ENCODE peak calls at places on chromosomes 6 and 20, in nine cellular contexts. J is endothelial cell of umbilical vein, X is heart left ventricle, M is adrenal gland, Y is uterus, O is stomach, Q is gastrocnemius medialis, Z is NB4, D is right lobe of liver. K is an unnamed sample.

GRCh38 chr6:4510906-4511625 is 265.1 kb upstream of the CDYL start:
- DNase-seq in Z (no peak), D (no peak), Y (no peak), X (no peak), Q (no peak), O (no peak), M (no peak), J (no peak), K (no peak)

GRCh38 chr6:108068618-108069017 is 5.9 kb downstream of the OSTM1 start:
- DNase-seq in Y (no peak), J (no peak), Q (no peak), X (no peak), D (no peak), O (no peak), Z (no peak), M (no peak), K (no peak)

GRCh38 chr6:20640181-20640580 is 105.9 kb downstream of the CDKAL1 start:
- DNase-seq in D (no peak), Y (no peak), X (no peak), J (no peak), Z (no peak), M (no peak), Q (no peak), O (no peak), K (no peak)

GRCh38 chr6:72580281-72580940 is 41.5 kb upstream of the KCNQ5 start:
- DNase-seq in O (no peak), Y (no peak), M (no peak), X (no peak), Z (peak), D (no peak), J (no peak), Q (no peak), K (peak)

GRCh38 chr20:32236819-32237218 is 29.1 kb downstream of the POFUT1 start:
- DNase-seq in M (no peak), Y (no peak), J (no peak), Q (no peak), D (no peak), Z (no peak), O (no peak), X (no peak), K (no peak)

GRCh38 chr20:31685853-31686641 is 36.6 kb downstream of the BCL2L1 start:
- DNase-seq in Q (no peak), O (no peak), D (no peak), M (no peak), Z (no peak), J (no peak), Y (no peak), X (no peak), K (no peak)

GRCh38 chr6:16438677-16439615 is 200.6 kb downstream of the GMPR start:
- DNase-seq in Y (peak), X (no peak), Q (no peak), Z (no peak), J (no peak), D (no peak), O (no peak), M (peak), K (peak)

GRCh38 chr6:110341671-110342304 is 16.4 kb downstream of the METTL24 start:
- DNase-seq in Z (peak), O (no peak), Q (no peak), M (no peak), J (no peak), D (no peak), Y (peak), X (no peak), K (no peak)

GRCh38 chr6:30759575-30760239 is 15.4 kb upstream of the IER3 start:
- DNase-seq in Q (no peak), M (no peak), Y (no peak), J (peak), Z (no peak), X (no peak), D (no peak), O (no peak), K (no peak)

GRCh38 chr6:166411271-166411670 is 28.5 kb upstream of the MPC1 start:
- DNase-seq in M (no peak), D (no peak), Z (no peak), Y (no peak), J (no peak), X (no peak), O (no peak), Q (no peak), K (no peak)

GRCh38 chr6:108655840-108656650 is 95.3 kb downstream of the FOXO3 start:
- DNase-seq in O (no peak), X (no peak), Q (peak), Y (peak), J (no peak), D (no peak), M (no peak), Z (no peak), K (no peak)

GRCh38 chr6:4017847-4018193 is 61.1 kb downstream of the FAM217A start:
- DNase-seq in J (peak), M (no peak), O (no peak), Q (no peak), D (no peak), Y (no peak), X (no peak), Z (peak), K (peak)

GRCh38 chr6:122947355-122947754 is 48.7 kb upstream of the CLVS2 start:
- DNase-seq in M (no peak), Z (peak), Y (no peak), O (peak), D (no peak), J (peak), Q (no peak), X (no peak), K (no peak)

GRCh38 chr6:44025226-44025625 is 102.0 kb downstream of the MRPL14 start:
- DNase-seq in M (no peak), O (no peak), Q (no peak), D (no peak), Y (no peak), X (no peak), Z (no peak), J (no peak), K (no peak)

GRCh38 chr20:15703171-15703911 is 869.9 kb downstream of the KIF16B start:
- DNase-seq in Q (no peak), Y (no peak), O (no peak), M (no peak), J (peak), Z (no peak), D (no peak), X (no peak), K (no peak)

GRCh38 chr20:47493175-47493953 is 8.3 kb upstream of the NCOA3 start:
- DNase-seq in Z (peak), M (peak), X (peak), J (peak), Q (peak), D (peak), Y (peak), O (peak), K (no peak)

GRCh38 chr6:15332441-15332840 is 86.6 kb downstream of the JARID2 start:
- DNase-seq in M (no peak), D (no peak), J (no peak), Q (no peak), Y (no peak), X (no peak), O (no peak), Z (no peak), K (no peak)
- TF ChIP-seq POLR2A in M (no peak), D (no peak), J (no peak), Q (no peak), Y (no peak), X (no peak), O (no peak), Z (no peak), K (no peak)

DNA sequence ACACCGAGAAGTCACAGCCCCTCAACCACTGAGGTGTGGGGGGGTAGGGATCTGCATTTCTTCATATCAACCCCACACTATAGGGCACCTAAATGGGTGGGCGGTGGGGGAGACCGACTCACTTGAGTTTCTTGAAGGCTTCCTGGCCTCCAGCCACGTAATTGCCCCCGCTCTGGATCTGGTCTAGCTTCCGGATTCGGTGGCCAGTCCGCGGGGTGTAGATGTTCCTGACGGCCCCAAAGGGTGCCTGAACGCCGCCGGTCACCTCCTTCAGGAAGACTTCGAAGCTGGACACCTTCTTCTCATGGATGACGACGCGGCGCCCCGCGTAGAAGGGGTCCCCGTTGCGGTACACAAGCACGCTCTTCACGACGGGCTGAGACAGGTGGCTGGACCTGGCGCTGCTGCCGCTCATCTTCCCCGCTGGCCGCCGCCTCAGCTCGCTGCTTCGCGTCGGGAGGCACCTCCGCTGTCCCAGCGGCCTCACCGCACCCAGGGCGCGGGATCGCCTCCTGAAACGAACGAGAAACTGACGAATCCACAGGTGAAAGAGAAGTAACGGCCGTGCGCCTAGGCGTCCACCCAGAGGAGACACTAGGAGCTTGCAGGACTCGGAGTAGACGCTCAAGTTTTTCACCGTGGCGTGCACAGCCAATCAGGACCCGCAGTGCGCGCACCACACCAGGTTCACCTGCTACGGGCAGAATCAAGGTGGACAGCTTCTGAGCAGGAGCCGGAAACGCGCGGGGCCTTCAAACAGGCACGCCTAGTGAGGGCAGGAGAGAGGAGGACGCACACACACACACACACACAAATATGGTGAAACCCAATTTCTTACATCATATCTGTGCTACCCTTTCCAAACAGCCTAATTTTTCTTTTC is at the start of gene DCDC2:
- DNase-seq in O (peak), M (peak), X (no peak), Y (no peak), Z (peak), J (no peak), Q (peak), D (peak), K (no peak)
- TF ChIP-seq POLR2A in O (no peak), M (no peak), X (no peak), Y (no peak), Z (no peak), J (no peak), Q (no peak), D (no peak), K (no peak)

GRCh38 chr6:105519954-105520353 is 117.1 kb upstream of the PREP start:
- DNase-seq in M (no peak), D (no peak), J (no peak), O (no peak), Q (no peak), X (no peak), Y (no peak), Z (no peak), K (no peak)

GRCh38 chr6:105526198-105526872 is 123.5 kb upstream of the PREP start:
- DNase-seq in Q (no peak), O (no peak), Z (no peak), J (no peak), X (no peak), M (no peak), D (no peak), Y (no peak), K (no peak)

DNA sequence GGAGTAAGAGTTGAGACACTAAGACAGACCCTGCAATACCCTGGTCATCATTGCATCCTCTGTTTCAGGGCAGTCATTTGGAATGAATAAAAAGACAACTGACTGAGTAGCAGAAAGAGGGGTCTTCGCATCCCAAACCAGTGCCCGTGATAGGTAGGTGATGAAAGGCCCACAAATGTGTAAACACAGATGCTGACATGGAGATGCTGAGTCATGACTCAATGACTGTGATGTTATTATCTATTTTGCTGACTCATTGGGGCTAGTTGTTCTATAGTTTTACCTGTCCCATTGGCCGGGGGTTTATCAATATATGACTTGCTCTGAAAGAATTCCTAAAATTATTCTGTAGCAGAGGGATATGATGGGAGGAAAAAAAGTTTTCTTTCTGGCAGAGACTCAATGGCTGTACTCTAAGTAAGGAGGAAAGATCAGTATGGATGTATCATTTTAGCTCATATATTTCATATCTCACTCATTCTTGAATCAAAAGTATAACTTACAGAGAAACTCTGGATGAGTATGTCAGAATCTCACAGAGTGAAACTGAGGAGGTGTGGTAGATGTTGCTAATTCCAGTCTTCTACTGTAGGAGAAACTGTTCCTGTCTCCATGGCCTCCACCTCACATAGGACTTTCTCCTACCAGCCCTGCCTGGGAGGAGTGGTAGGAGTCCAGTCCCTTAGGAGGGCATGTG is 119.9 kb upstream of the PREP start:
- DNase-seq in M (no peak), O (no peak), X (no peak), Z (no peak), D (no peak), J (no peak), Q (no peak), Y (no peak), K (no peak)
- TF ChIP-seq POLR2A in M (no peak), O (no peak), X (no peak), Z (no peak), D (no peak), J (no peak), Q (no peak), Y (no peak), K (no peak)

GRCh38 chr20:62898093-62898964 is 28.0 kb downstream of the DIDO1 start:
- DNase-seq in X (no peak), Z (no peak), D (peak), O (no peak), M (no peak), Q (no peak), Y (no peak), J (no peak), K (no peak)
- TF ChIP-seq POLR2A in X (no peak), Z (no peak), D (no peak), O (no peak), M (no peak), Q (no peak), Y (no peak), J (no peak), K (no peak)

GRCh38 chr20:37344506-37345338 is 1.2 kb upstream of the SRC start:
- DNase-seq in O (peak), Z (no peak), Y (no peak), D (no peak), X (no peak), M (no peak), Q (no peak), J (no peak), K (no peak)
- TF ChIP-seq POLR2A in O (no peak), Z (no peak), Y (no peak), D (no peak), X (no peak), M (no peak), Q (no peak), J (no peak), K (no peak)

GRCh38 chr6:117916483-117916882 is 9.4 kb downstream of the SLC35F1 start:
- DNase-seq in M (no peak), D (no peak), O (no peak), X (no peak), Q (no peak), J (no peak), Z (no peak), Y (no peak), K (no peak)
- TF ChIP-seq POLR2A in M (no peak), D (no peak), O (no peak), X (no peak), Q (no peak), J (no peak), Z (no peak), Y (no peak), K (no peak)

GRCh38 chr20:62816879-62817873 is at the start of gene COL9A3:
- DNase-seq in Q (no peak), X (no peak), J (no peak), O (no peak), D (no peak), Y (no peak), M (no peak), Z (no peak), K (no peak)
- TF ChIP-seq POLR2A in Q (no peak), X (no peak), J (no peak), O (no peak), D (no peak), Y (no peak), M (no peak), Z (no peak), K (no peak)

GRCh38 chr6:14120556-14120955 is 3.0 kb downstream of the CD83 start:
- DNase-seq in Z (no peak), J (no peak), D (no peak), Y (no peak), Q (no peak), O (no peak), M (no peak), X (no peak), K (no peak)
- TF ChIP-seq POLR2A in Z (no peak), J (no peak), D (no peak), Y (no peak), Q (no peak), O (no peak), M (no peak), X (no peak), K (no peak)

GRCh38 chr6:33204415-33205171 is at the start of gene HSD17B8:
- DNase-seq in O (peak), Z (no peak), Y (peak), D (peak), Q (peak), J (peak), M (peak), X (peak), K (no peak)
- TF ChIP-seq POLR2A in O (no peak), Z (no peak), Y (peak), D (peak), Q (peak), J (peak), M (peak), X (peak), K (no peak)

GRCh38 chr6:84762220-84762940 is 2.0 kb downstream of the TBX18 start:
- DNase-seq in Q (no peak), Y (no peak), Z (no peak), X (peak), D (no peak), J (peak), M (no peak), O (no peak), K (no peak)

GRCh38 chr6:84762941-84763396 is 1.4 kb downstream of the TBX18 start:
- DNase-seq in Q (no peak), M (no peak), Y (no peak), D (peak), X (peak), J (peak), Z (no peak), O (no peak), K (no peak)

GRCh38 chr6:84766118-84766683 is 1.8 kb upstream of the TBX18 start:
- DNase-seq in X (peak), M (no peak), J (no peak), D (no peak), Q (no peak), Y (no peak), O (no peak), Z (no peak), K (no peak)

GRCh38 chr6:84763397-84764331 is 734 bp downstream of the TBX18 start:
- DNase-seq in D (peak), Z (no peak), J (peak), M (no peak), Y (no peak), Q (no peak), O (no peak), X (peak), K (no peak)

GRCh38 chr6:84764332-84765049 is at the start of gene TBX18:
- DNase-seq in Y (peak), J (peak), Q (peak), M (peak), O (peak), Z (no peak), D (peak), X (peak), K (no peak)
- TF ChIP-seq POLR2A in Y (peak), J (peak), Q (peak), M (no peak), O (no peak), Z (no peak), D (no peak), X (peak), K (no peak)